ENCODE peak calls at places on chromosomes 6 and 20, in six cellular contexts. H, S, E, X, U and W are unnamed samples.

GRCh38 chr6:127303917-127304316 is 37.3 kb downstream of the RNF146 start:
- DNase-seq in H (no peak), U (no peak), X (no peak), S (no peak), E (no peak), W (no peak)

GRCh38 chr20:64223526-64224067 is 32.0 kb upstream of the PCMTD2 start:
- DNase-seq in E (no peak), S (no peak), H (no peak), U (peak; percentile 67), X (peak; percentile 46), W (no peak)

GRCh38 chr6:40349566-40350192 is 237.5 kb downstream of the LRFN2 start:
- DNase-seq in E (no peak), H (no peak), S (no peak), X (no peak), U (no peak), W (no peak)

GRCh38 chr6:155530219-155530834 is 74.7 kb upstream of the NOX3 start:
- DNase-seq in E (peak; percentile 17), S (no peak), X (peak; percentile 60), U (peak; percentile 3), H (no peak), W (no peak)

GRCh38 chr6:330948-331347 is 38.7 kb downstream of the DUSP22 start:
- DNase-seq in X (no peak), E (no peak), S (no peak), H (no peak), U (no peak), W (no peak)

GRCh38 chr20:1396264-1396663 is 3.4 kb upstream of the FKBP1A start:
- DNase-seq in E (no peak), U (no peak), S (no peak), H (no peak), X (no peak), W (no peak)

GRCh38 chr6:45625191-45625664 is 247.5 kb upstream of the SUPT3H start:
- DNase-seq in E (peak; percentile 41), X (peak; percentile 85), S (no peak), H (no peak), U (no peak), W (no peak)

GRCh38 chr6:135465903-135466302 is 31.6 kb downstream of the AHI1 start:
- DNase-seq in H (no peak), S (no peak), X (no peak), U (no peak), E (no peak), W (no peak)

GRCh38 chr6:131861356-131861755 is 53.5 kb downstream of the ENPP1 start:
- DNase-seq in S (no peak), U (no peak), H (peak; percentile 28), X (peak; percentile 64), E (no peak), W (peak; percentile 79)

GRCh38 chr6:157760589-157761330 is 62.3 kb upstream of the SNX9 start:
- DNase-seq in E (no peak), X (peak; percentile 90), H (peak; percentile 70), S (no peak), U (no peak), W (peak; percentile 64)

GRCh38 chr20:58584881-58585752 is 66.0 kb upstream of the STX16 start:
- DNase-seq in S (no peak), H (no peak), U (no peak), X (peak; percentile 73), E (no peak), W (no peak)

GRCh38 chr6:110874880-110875547 is 429 bp downstream of the AMD1 start:
- DNase-seq in H (no peak), X (no peak), S (peak; percentile 19), U (peak; percentile 69), E (no peak), W (no peak)

GRCh38 chr20:41645372-41645771 is 27.2 kb upstream of the CHD6 start:
- DNase-seq in U (no peak), S (no peak), H (no peak), E (no peak), X (no peak), W (no peak)

GRCh38 chr20:58433759-58434158 is 44.7 kb downstream of the VAPB start:
- DNase-seq in U (no peak), H (peak; percentile 53), X (peak; percentile 89), S (no peak), E (no peak), W (no peak)

GRCh38 chr6:21101694-21102093 is 491.9 kb upstream of the SOX4 start:
- DNase-seq in H (no peak), E (no peak), S (no peak), X (no peak), U (peak; percentile 68), W (no peak)

GRCh38 chr6:110404602-110405001 is 10.8 kb downstream of the DDO start:
- DNase-seq in U (no peak), H (no peak), X (no peak), E (no peak), S (no peak), W (no peak)

GRCh38 chr6:170256641-170257040 is 34.2 kb downstream of the DLL1 start:
- DNase-seq in S (no peak), E (no peak), U (no peak), H (no peak), X (no peak), W (no peak)

GRCh38 chr20:45044084-45044573 is 56.8 kb downstream of the KCNS1 start:
- DNase-seq in H (peak; percentile 79), S (no peak), E (peak; percentile 38), U (peak; percentile 70), X (peak; percentile 86), W (peak; percentile 36)

GRCh38 chr6:168607272-168608112 is 166.5 kb downstream of the SMOC2 start:
- DNase-seq in H (no peak), U (peak; percentile 69), S (no peak), X (no peak), E (no peak), W (no peak)

GRCh38 chr20:17660667-17661066 is 21.4 kb downstream of the RRBP1 start:
- DNase-seq in H (no peak), X (no peak), E (no peak), U (no peak), S (no peak), W (no peak)

GRCh38 chr20:59598625-59599310 is 5.6 kb upstream of the PHACTR3 start:
- DNase-seq in S (peak; percentile 72), H (peak; percentile 3), X (no peak), E (peak; percentile 55), U (peak; percentile 54), W (no peak)

GRCh38 chr6:26115226-26115625 is 28.0 kb downstream of the HFE start:
- DNase-seq in U (no peak), S (no peak), X (no peak), E (no peak), H (no peak), W (no peak)

GRCh38 chr20:1334370-1334731 is 5.4 kb upstream of the SDCBP2 start:
- DNase-seq in X (no peak), S (no peak), U (no peak), E (no peak), H (no peak), W (no peak)

GRCh38 chr20:57440678-57441509 is 49.7 kb downstream of the RBM38 start:
- DNase-seq in U (no peak), H (no peak), X (peak; percentile 66), E (no peak), S (peak; percentile 91), W (no peak)

GRCh38 chr20:60050193-60050960 is 92.2 kb downstream of the CDH26 start:
- DNase-seq in U (peak; percentile 55), E (no peak), H (no peak), S (no peak), X (no peak), W (no peak)

GRCh38 chr20:34089655-34090324 is 22.3 kb downstream of the EIF2S2 start:
- DNase-seq in E (peak; percentile 1), X (no peak), S (no peak), H (no peak), U (no peak), W (no peak)

GRCh38 chr20:57469418-57470211 is 55.3 kb downstream of the CTCFL start:
- DNase-seq in E (no peak), U (peak; percentile 18), S (no peak), H (no peak), X (no peak), W (no peak)

GRCh38 chr6:97841763-97842162 is 558.7 kb upstream of the MMS22L start:
- DNase-seq in U (no peak), S (no peak), X (no peak), E (no peak), H (peak; percentile 63), W (peak; percentile 5)